ENCODE peak calls at places on chromosomes 2 and 18, in six cellular contexts. One of them, this sample, is unnamed.
A peak's percentile ranks its signal among the peaks of the same experiment; 100 is the strongest.

GRCh38 chr2:73112913-73113633 is at the start of gene RAB11FIP5:
- DNase-seq in foreskin keratinocyte: peak; percentile 68
- DNase-seq in GM12865: peak; percentile 41
- DNase-seq in OCI-LY7: peak; percentile 38
- DNase-seq in GM06990: peak; percentile 56
- DNase-seq in RWPE1: peak; percentile 75
- DNase-seq in this sample: peak; percentile 67

GRCh38 chr18:80147418-80148315 is 38.6 kb downstream of the ADNP2 start:
- DNase-seq in foreskin keratinocyte: peak; percentile 48
- DNase-seq in GM12865: peak; percentile 89
- DNase-seq in OCI-LY7: peak; percentile 2
- DNase-seq in GM06990: peak; percentile 61
- DNase-seq in RWPE1: peak; percentile 75
- DNase-seq in this sample: peak; percentile 65

GRCh38 chr18:13388586-13389490 is 170.3 kb downstream of the LDLRAD4 start:
- DNase-seq in foreskin keratinocyte: no peak
- DNase-seq in GM12865: no peak
- DNase-seq in OCI-LY7: no peak
- DNase-seq in GM06990: no peak
- DNase-seq in RWPE1: no peak
- DNase-seq in this sample: no peak

GRCh38 chr18:43108469-43108868 is 7.0 kb downstream of the RIT2 start:
- DNase-seq in foreskin keratinocyte: no peak
- DNase-seq in GM12865: no peak
- DNase-seq in OCI-LY7: no peak
- DNase-seq in GM06990: no peak
- DNase-seq in RWPE1: no peak
- DNase-seq in this sample: no peak

GRCh38 chr18:5543854-5544389 is at the start of gene EPB41L3:
- DNase-seq in foreskin keratinocyte: no peak
- DNase-seq in GM12865: no peak
- DNase-seq in OCI-LY7: no peak
- DNase-seq in GM06990: no peak
- DNase-seq in RWPE1: no peak
- DNase-seq in this sample: no peak

GRCh38 chr2:22450831-22451230 is 934.1 kb upstream of the KLHL29 start:
- DNase-seq in foreskin keratinocyte: no peak
- DNase-seq in GM12865: no peak
- DNase-seq in OCI-LY7: no peak
- DNase-seq in GM06990: no peak
- DNase-seq in RWPE1: no peak
- DNase-seq in this sample: no peak

GRCh38 chr2:200765995-200766660 is 45.6 kb upstream of the BZW1 start:
- DNase-seq in foreskin keratinocyte: peak; percentile 55
- DNase-seq in GM12865: no peak
- DNase-seq in OCI-LY7: no peak
- DNase-seq in GM06990: no peak
- DNase-seq in RWPE1: peak; percentile 83
- DNase-seq in this sample: no peak

GRCh38 chr18:79590191-79591039 is 89.2 kb upstream of the CTDP1 start:
- DNase-seq in foreskin keratinocyte: no peak
- DNase-seq in GM12865: no peak
- DNase-seq in OCI-LY7: no peak
- DNase-seq in GM06990: no peak
- DNase-seq in RWPE1: no peak
- DNase-seq in this sample: no peak

GRCh38 chr18:22831441-22831904 is 101.7 kb upstream of the RBBP8 start:
- DNase-seq in foreskin keratinocyte: peak; percentile 69
- DNase-seq in GM12865: peak; percentile 8
- DNase-seq in OCI-LY7: peak; percentile 10
- DNase-seq in GM06990: no peak
- DNase-seq in RWPE1: no peak
- DNase-seq in this sample: peak; percentile 97

GRCh38 chr2:30756971-30757370 is 50.3 kb downstream of the CAPN13 start:
- DNase-seq in foreskin keratinocyte: no peak
- DNase-seq in GM12865: no peak
- DNase-seq in OCI-LY7: no peak
- DNase-seq in GM06990: no peak
- DNase-seq in RWPE1: no peak
- DNase-seq in this sample: no peak

GRCh38 chr2:161631855-161632391 is 7.7 kb downstream of the SLC4A10 start:
- DNase-seq in foreskin keratinocyte: no peak
- DNase-seq in GM12865: no peak
- DNase-seq in OCI-LY7: no peak
- DNase-seq in GM06990: no peak
- DNase-seq in RWPE1: no peak
- DNase-seq in this sample: no peak

GRCh38 chr18:60020107-60020925 is 120.5 kb downstream of the PMAIP1 start:
- DNase-seq in foreskin keratinocyte: no peak
- DNase-seq in GM12865: peak; percentile 5
- DNase-seq in OCI-LY7: no peak
- DNase-seq in GM06990: no peak
- DNase-seq in RWPE1: no peak
- DNase-seq in this sample: no peak

GRCh38 chr2:19987936-19988335 is 2.0 kb downstream of the WDR35 start:
- DNase-seq in foreskin keratinocyte: no peak
- DNase-seq in GM12865: peak; percentile 69
- DNase-seq in OCI-LY7: peak; percentile 24
- DNase-seq in GM06990: peak; percentile 22
- DNase-seq in RWPE1: no peak
- DNase-seq in this sample: peak; percentile 33

GRCh38 chr2:112803691-112804521 is 19.6 kb upstream of the IL1A start:
- DNase-seq in foreskin keratinocyte: peak; percentile 97
- DNase-seq in GM12865: peak; percentile 49
- DNase-seq in OCI-LY7: no peak
- DNase-seq in GM06990: peak; percentile 31
- DNase-seq in RWPE1: peak; percentile 83
- DNase-seq in this sample: no peak

GRCh38 chr2:74876081-74876886 is 42.4 kb downstream of the HK2 start:
- DNase-seq in foreskin keratinocyte: no peak
- DNase-seq in GM12865: peak; percentile 69
- DNase-seq in OCI-LY7: peak; percentile 67
- DNase-seq in GM06990: peak; percentile 24
- DNase-seq in RWPE1: peak; percentile 57
- DNase-seq in this sample: peak; percentile 71

GRCh38 chr18:11387880-11388279 is 221.5 kb upstream of the SLC35G4 start:
- DNase-seq in foreskin keratinocyte: no peak
- DNase-seq in GM12865: peak; percentile 73
- DNase-seq in OCI-LY7: no peak
- DNase-seq in GM06990: no peak
- DNase-seq in RWPE1: peak; percentile 42
- DNase-seq in this sample: peak; percentile 48

GRCh38 chr2:213241817-213242216 is 42.4 kb upstream of the SPAG16 start:
- DNase-seq in foreskin keratinocyte: no peak
- DNase-seq in GM12865: no peak
- DNase-seq in OCI-LY7: no peak
- DNase-seq in GM06990: no peak
- DNase-seq in RWPE1: no peak
- DNase-seq in this sample: no peak

GRCh38 chr2:212766921-212767320 is 228.3 kb upstream of the ERBB4 start:
- DNase-seq in foreskin keratinocyte: no peak
- DNase-seq in GM12865: no peak
- DNase-seq in OCI-LY7: no peak
- DNase-seq in GM06990: no peak
- DNase-seq in RWPE1: no peak
- DNase-seq in this sample: no peak

GRCh38 chr2:191301971-191302370 is 56.8 kb downstream of the MYO1B start:
- DNase-seq in foreskin keratinocyte: no peak
- DNase-seq in GM12865: no peak
- DNase-seq in OCI-LY7: no peak
- DNase-seq in GM06990: no peak
- DNase-seq in RWPE1: no peak
- DNase-seq in this sample: no peak

GRCh38 chr2:10410001-10410671 is 38.0 kb downstream of the ODC1 start:
- DNase-seq in foreskin keratinocyte: no peak
- DNase-seq in GM12865: peak; percentile 71
- DNase-seq in OCI-LY7: peak; percentile 84
- DNase-seq in GM06990: peak; percentile 71
- DNase-seq in RWPE1: no peak
- DNase-seq in this sample: peak; percentile 90

GRCh38 chr2:218027426-218028188 is 24.8 kb upstream of the TNS1 start:
- DNase-seq in foreskin keratinocyte: no peak
- DNase-seq in GM12865: no peak
- DNase-seq in OCI-LY7: no peak
- DNase-seq in GM06990: no peak
- DNase-seq in RWPE1: no peak
- DNase-seq in this sample: no peak

GRCh38 chr2:206881708-206882335 is 57.5 kb upstream of the CPO start:
- DNase-seq in foreskin keratinocyte: no peak
- DNase-seq in GM12865: no peak
- DNase-seq in OCI-LY7: no peak
- DNase-seq in GM06990: no peak
- DNase-seq in RWPE1: no peak
- DNase-seq in this sample: no peak

GRCh38 chr2:111191877-111192276 is 71.2 kb downstream of the BCL2L11 start:
- DNase-seq in foreskin keratinocyte: no peak
- DNase-seq in GM12865: no peak
- DNase-seq in OCI-LY7: no peak
- DNase-seq in GM06990: no peak
- DNase-seq in RWPE1: no peak
- DNase-seq in this sample: peak; percentile 42
- TF ChIP-seq CTCF in foreskin keratinocyte: no peak
- TF ChIP-seq CTCF in GM12865: no peak
- TF ChIP-seq CTCF in OCI-LY7: no peak
- TF ChIP-seq CTCF in GM06990: no peak
- TF ChIP-seq CTCF in RWPE1: no peak
- TF ChIP-seq CTCF in this sample: no peak

GRCh38 chr2:70659551-70659950 is 105.9 kb upstream of the TGFA start:
- DNase-seq in foreskin keratinocyte: no peak
- DNase-seq in GM12865: no peak
- DNase-seq in OCI-LY7: no peak
- DNase-seq in GM06990: no peak
- DNase-seq in RWPE1: no peak
- DNase-seq in this sample: no peak

GRCh38 chr2:70663411-70663810 is 104.6 kb downstream of the ADD2 start:
- DNase-seq in foreskin keratinocyte: no peak
- DNase-seq in GM12865: no peak
- DNase-seq in OCI-LY7: no peak
- DNase-seq in GM06990: no peak
- DNase-seq in RWPE1: no peak
- DNase-seq in this sample: no peak

GRCh38 chr2:70668432-70668831 is 99.6 kb downstream of the ADD2 start:
- DNase-seq in foreskin keratinocyte: no peak
- DNase-seq in GM12865: no peak
- DNase-seq in OCI-LY7: no peak
- DNase-seq in GM06990: no peak
- DNase-seq in RWPE1: no peak
- DNase-seq in this sample: no peak

GRCh38 chr2:70668911-70669310 is 99.1 kb downstream of the ADD2 start:
- DNase-seq in foreskin keratinocyte: no peak
- DNase-seq in GM12865: no peak
- DNase-seq in OCI-LY7: no peak
- DNase-seq in GM06990: no peak
- DNase-seq in RWPE1: no peak
- DNase-seq in this sample: no peak

GRCh38 chr2:70664525-70664924 is 103.5 kb downstream of the ADD2 start:
- DNase-seq in foreskin keratinocyte: no peak
- DNase-seq in GM12865: peak; percentile 20
- DNase-seq in OCI-LY7: peak; percentile 14
- DNase-seq in GM06990: no peak
- DNase-seq in RWPE1: no peak
- DNase-seq in this sample: no peak
- TF ChIP-seq CTCF in foreskin keratinocyte: no peak
- TF ChIP-seq CTCF in GM12865: no peak
- TF ChIP-seq CTCF in OCI-LY7: no peak
- TF ChIP-seq CTCF in GM06990: no peak
- TF ChIP-seq CTCF in RWPE1: no peak
- TF ChIP-seq CTCF in this sample: no peak

GRCh38 chr2:201975434-201975833 is 58.2 kb upstream of the FZD7 start:
- DNase-seq in foreskin keratinocyte: no peak
- DNase-seq in GM12865: no peak
- DNase-seq in OCI-LY7: no peak
- DNase-seq in GM06990: no peak
- DNase-seq in RWPE1: no peak
- DNase-seq in this sample: no peak

GRCh38 chr2:201978333-201978732 is 55.3 kb upstream of the FZD7 start:
- DNase-seq in foreskin keratinocyte: no peak
- DNase-seq in GM12865: peak; percentile 76
- DNase-seq in OCI-LY7: no peak
- DNase-seq in GM06990: no peak
- DNase-seq in RWPE1: no peak
- DNase-seq in this sample: no peak

GRCh38 chr2:201974651-201975050 is 59.0 kb upstream of the FZD7 start:
- DNase-seq in foreskin keratinocyte: no peak
- DNase-seq in GM12865: no peak
- DNase-seq in OCI-LY7: no peak
- DNase-seq in GM06990: no peak
- DNase-seq in RWPE1: no peak
- DNase-seq in this sample: no peak

GRCh38 chr2:201977651-201978050 is 56.0 kb upstream of the FZD7 start:
- DNase-seq in foreskin keratinocyte: peak; percentile 25
- DNase-seq in GM12865: no peak
- DNase-seq in OCI-LY7: no peak
- DNase-seq in GM06990: no peak
- DNase-seq in RWPE1: peak; percentile 32
- DNase-seq in this sample: no peak

DNA sequence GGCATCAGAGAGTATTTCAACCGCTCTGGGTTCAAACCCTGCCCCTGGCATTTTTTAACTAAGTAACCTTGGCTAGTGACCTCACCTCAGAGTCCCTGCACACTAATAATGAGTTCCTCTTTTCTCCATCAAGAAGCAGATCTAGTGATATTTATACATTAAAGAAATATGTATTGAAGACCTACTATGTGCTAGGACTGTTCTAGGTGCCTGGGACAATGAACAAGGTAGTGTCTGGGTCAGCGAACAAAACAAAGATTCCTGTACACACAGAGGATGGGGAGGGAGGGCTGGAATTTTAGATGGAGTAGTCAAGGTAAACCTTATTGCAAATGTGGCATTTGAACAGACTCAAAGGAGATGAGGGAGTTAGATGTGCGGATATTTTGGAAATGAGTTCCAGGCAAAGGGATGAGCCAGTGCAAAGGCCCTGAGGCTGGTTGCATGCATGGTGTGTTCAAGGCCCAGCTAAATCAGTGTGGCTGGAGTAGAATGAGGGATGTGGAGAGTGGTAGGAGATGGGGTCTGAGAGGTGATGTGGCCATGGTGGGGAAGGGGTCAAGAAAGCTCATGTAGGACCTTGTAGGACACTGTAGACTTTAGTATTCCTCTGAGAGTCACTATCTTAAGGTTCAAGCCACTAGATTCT is 57.6 kb upstream of the FZD7 start:
- DNase-seq in foreskin keratinocyte: no peak
- DNase-seq in GM12865: no peak
- DNase-seq in OCI-LY7: no peak
- DNase-seq in GM06990: no peak
- DNase-seq in RWPE1: no peak
- DNase-seq in this sample: no peak
- TF ChIP-seq CTCF in foreskin keratinocyte: no peak
- TF ChIP-seq CTCF in GM12865: no peak
- TF ChIP-seq CTCF in OCI-LY7: no peak
- TF ChIP-seq CTCF in GM06990: no peak
- TF ChIP-seq CTCF in RWPE1: no peak
- TF ChIP-seq CTCF in this sample: no peak

GRCh38 chr2:215397632-215398341 is 38.1 kb downstream of the FN1 start:
- DNase-seq in foreskin keratinocyte: no peak
- DNase-seq in GM12865: no peak
- DNase-seq in OCI-LY7: no peak
- DNase-seq in GM06990: no peak
- DNase-seq in RWPE1: no peak
- DNase-seq in this sample: no peak
- TF ChIP-seq CTCF in foreskin keratinocyte: no peak
- TF ChIP-seq CTCF in GM12865: no peak
- TF ChIP-seq CTCF in OCI-LY7: no peak
- TF ChIP-seq CTCF in GM06990: no peak
- TF ChIP-seq CTCF in RWPE1: no peak
- TF ChIP-seq CTCF in this sample: no peak

This sample was measured in NB4.